ENCODE peak calls at places on chromosome 11, in eight cellular contexts. One of them, this sample, is unnamed.

GRCh38 chr11:19767691-19768151 is 55.1 kb downstream of the NAV2 start:
- DNase-seq in thoracic aorta: no peak
- DNase-seq in activated T-cell treated with anti-CD3 and anti-CD28 coated beads, Interleukin-2, amount 50 U/mL, for 4 hours: no peak
- DNase-seq in T follicular helper cell: no peak
- DNase-seq in substantia nigra: no peak
- DNase-seq in WTC11: no peak
- DNase-seq in A549: no peak
- DNase-seq in ovary: no peak
- DNase-seq in this sample: no peak

GRCh38 chr11:13215157-13215556 is 62.4 kb upstream of the BMAL1 start:
- DNase-seq in ovary: no peak
- DNase-seq in thoracic aorta: no peak
- DNase-seq in substantia nigra: no peak
- DNase-seq in A549: peak
- DNase-seq in T follicular helper cell: no peak
- DNase-seq in WTC11: no peak
- DNase-seq in activated T-cell treated with anti-CD3 and anti-CD28 coated beads, Interleukin-2, amount 50 U/mL, for 4 hours: no peak
- DNase-seq in this sample: no peak

GRCh38 chr11:13907678-13908077 is 54.8 kb upstream of the SPON1 start:
- DNase-seq in WTC11: no peak
- DNase-seq in activated T-cell treated with anti-CD3 and anti-CD28 coated beads, Interleukin-2, amount 50 U/mL, for 4 hours: no peak
- DNase-seq in A549: no peak
- DNase-seq in T follicular helper cell: no peak
- DNase-seq in thoracic aorta: no peak
- DNase-seq in ovary: no peak
- DNase-seq in substantia nigra: no peak
- DNase-seq in this sample: no peak

GRCh38 chr11:77173494-77173893 is 45.4 kb downstream of the MYO7A start:
- DNase-seq in thoracic aorta: no peak
- DNase-seq in WTC11: no peak
- DNase-seq in substantia nigra: no peak
- DNase-seq in T follicular helper cell: no peak
- DNase-seq in ovary: no peak
- DNase-seq in A549: no peak
- DNase-seq in activated T-cell treated with anti-CD3 and anti-CD28 coated beads, Interleukin-2, amount 50 U/mL, for 4 hours: no peak
- DNase-seq in this sample: peak

GRCh38 chr11:789951-790350 is at the start of gene CEND1:
- DNase-seq in ovary: no peak
- DNase-seq in A549: peak
- DNase-seq in thoracic aorta: no peak
- DNase-seq in substantia nigra: peak
- DNase-seq in T follicular helper cell: no peak
- DNase-seq in WTC11: peak
- DNase-seq in activated T-cell treated with anti-CD3 and anti-CD28 coated beads, Interleukin-2, amount 50 U/mL, for 4 hours: peak
- DNase-seq in this sample: no peak

GRCh38 chr11:84056696-84057095 is 770.5 kb upstream of the CCDC90B start:
- DNase-seq in ovary: no peak
- DNase-seq in WTC11: no peak
- DNase-seq in T follicular helper cell: no peak
- DNase-seq in A549: no peak
- DNase-seq in thoracic aorta: no peak
- DNase-seq in activated T-cell treated with anti-CD3 and anti-CD28 coated beads, Interleukin-2, amount 50 U/mL, for 4 hours: no peak
- DNase-seq in substantia nigra: no peak
- DNase-seq in this sample: no peak

GRCh38 chr11:862704-863388 is 20.2 kb downstream of the TSPAN4 start:
- DNase-seq in T follicular helper cell: no peak
- DNase-seq in A549: no peak
- DNase-seq in ovary: no peak
- DNase-seq in WTC11: no peak
- DNase-seq in substantia nigra: no peak
- DNase-seq in thoracic aorta: no peak
- DNase-seq in activated T-cell treated with anti-CD3 and anti-CD28 coated beads, Interleukin-2, amount 50 U/mL, for 4 hours: no peak
- DNase-seq in this sample: peak

GRCh38 chr11:87405356-87405755 is 367.6 kb downstream of the TMEM135 start:
- DNase-seq in substantia nigra: no peak
- DNase-seq in T follicular helper cell: no peak
- DNase-seq in A549: no peak
- DNase-seq in WTC11: no peak
- DNase-seq in thoracic aorta: no peak
- DNase-seq in activated T-cell treated with anti-CD3 and anti-CD28 coated beads, Interleukin-2, amount 50 U/mL, for 4 hours: no peak
- DNase-seq in ovary: no peak
- DNase-seq in this sample: no peak

GRCh38 chr11:93000511-93001476 is 31.3 kb downstream of the MTNR1B start:
- DNase-seq in activated T-cell treated with anti-CD3 and anti-CD28 coated beads, Interleukin-2, amount 50 U/mL, for 4 hours: no peak
- DNase-seq in thoracic aorta: no peak
- DNase-seq in substantia nigra: no peak
- DNase-seq in ovary: no peak
- DNase-seq in A549: peak
- DNase-seq in WTC11: no peak
- DNase-seq in T follicular helper cell: no peak
- DNase-seq in this sample: no peak

GRCh38 chr11:33997473-33998347 is 53.8 kb upstream of the CAPRIN1 start:
- DNase-seq in substantia nigra: no peak
- DNase-seq in thoracic aorta: no peak
- DNase-seq in A549: no peak
- DNase-seq in T follicular helper cell: no peak
- DNase-seq in WTC11: no peak
- DNase-seq in activated T-cell treated with anti-CD3 and anti-CD28 coated beads, Interleukin-2, amount 50 U/mL, for 4 hours: no peak
- DNase-seq in ovary: no peak
- DNase-seq in this sample: no peak

GRCh38 chr11:124669193-124669592 is 4.3 kb downstream of the SIAE start:
- DNase-seq in ovary: peak
- DNase-seq in substantia nigra: peak
- DNase-seq in A549: peak
- DNase-seq in WTC11: peak
- DNase-seq in T follicular helper cell: peak
- DNase-seq in activated T-cell treated with anti-CD3 and anti-CD28 coated beads, Interleukin-2, amount 50 U/mL, for 4 hours: peak
- DNase-seq in thoracic aorta: no peak
- DNase-seq in this sample: peak

GRCh38 chr11:61021661-61022212 is 50.3 kb downstream of the CD6 start:
- DNase-seq in activated T-cell treated with anti-CD3 and anti-CD28 coated beads, Interleukin-2, amount 50 U/mL, for 4 hours: peak
- DNase-seq in WTC11: peak
- DNase-seq in ovary: no peak
- DNase-seq in A549: no peak
- DNase-seq in substantia nigra: no peak
- DNase-seq in T follicular helper cell: peak
- DNase-seq in thoracic aorta: no peak
- DNase-seq in this sample: peak

GRCh38 chr11:1174441-1175370 is 17.0 kb downstream of the MUC5AC start:
- DNase-seq in A549: no peak
- DNase-seq in ovary: no peak
- DNase-seq in WTC11: no peak
- DNase-seq in T follicular helper cell: no peak
- DNase-seq in thoracic aorta: no peak
- DNase-seq in substantia nigra: no peak
- DNase-seq in activated T-cell treated with anti-CD3 and anti-CD28 coated beads, Interleukin-2, amount 50 U/mL, for 4 hours: no peak
- DNase-seq in this sample: no peak

This sample was measured in right cardiac atrium.